ENCODE peak calls at places on chromosomes 16 and 17, in five cellular contexts. F, M, K, C and V are unnamed samples.

GRCh38 chr17:42031584-42031983 is 11.7 kb downstream of the NKIRAS2 start:
- DNase-seq in F (no peak), M (no peak), K (no peak), C (no peak), V (no peak)

GRCh38 chr17:21077286-21077685 is 34.5 kb upstream of the USP22 start:
- DNase-seq in F (no peak), M (no peak), K (no peak), C (no peak), V (no peak)

GRCh38 chr16:12869681-12870427 is 31.5 kb upstream of the SHISA9 start:
- DNase-seq in F (no peak), M (no peak), K (no peak), C (no peak), V (no peak)

GRCh38 chr17:4505187-4505586 is 6.5 kb downstream of the SPNS2 start:
- DNase-seq in F (no peak), M (no peak), K (no peak), C (no peak), V (no peak)

GRCh38 chr17:71656987-71657858 is 463.6 kb upstream of the SOX9 start:
- DNase-seq in F (no peak), M (no peak), K (no peak), C (no peak), V (no peak)

GRCh38 chr16:54411555-54411954 is 125.0 kb upstream of the IRX3 start:
- DNase-seq in F (no peak), M (no peak), K (no peak), C (no peak), V (no peak)

GRCh38 chr16:53945996-53946395 is 242.0 kb downstream of the FTO start:
- DNase-seq in F (peak), M (peak), K (peak), C (peak), V (no peak)

GRCh38 chr17:82129095-82129494 is 31.1 kb upstream of the FASN start:
- DNase-seq in F (no peak), M (no peak), K (no peak), C (no peak), V (no peak)

GRCh38 chr17:69098635-69099034 is 37.9 kb upstream of the ABCA9 start:
- DNase-seq in F (no peak), M (no peak), K (no peak), C (no peak), V (no peak)

GRCh38 chr17:50056217-50056960 is 479 bp downstream of the ITGA3 start:
- DNase-seq in F (peak), M (no peak), K (peak), C (peak), V (peak)

GRCh38 chr16:5005916-5006315 is 27.8 kb downstream of the NAGPA start:
- DNase-seq in F (no peak), M (no peak), K (no peak), C (no peak), V (no peak)

GRCh38 chr17:4944554-4945175 is 3.7 kb downstream of the PFN1 start:
- DNase-seq in F (no peak), M (no peak), K (no peak), C (no peak), V (no peak)

GRCh38 chr17:36525113-36525512 is 9.6 kb downstream of the MYO19 start:
- DNase-seq in F (no peak), M (peak), K (no peak), C (peak), V (peak)

GRCh38 chr17:59424331-59424730 is 92.9 kb downstream of the YPEL2 start:
- DNase-seq in F (no peak), M (no peak), K (no peak), C (peak), V (no peak)

GRCh38 chr17:78227455-78227916 is 3.9 kb upstream of the TMEM235 start:
- DNase-seq in F (no peak), M (no peak), K (no peak), C (no peak), V (no peak)

GRCh38 chr17:65177901-65178300 is 40.7 kb downstream of the RGS9 start:
- DNase-seq in F (peak), M (peak), K (no peak), C (peak), V (no peak)

GRCh38 chr16:27080870-27081269 is 14.1 kb downstream of the C16orf82 start:
- DNase-seq in F (peak), M (no peak), K (peak), C (peak), V (no peak)

GRCh38 chr17:36072431-36073121 is 8.5 kb downstream of the CCL18 start:
- DNase-seq in F (no peak), M (no peak), K (peak), C (peak), V (peak)

GRCh38 chr16:2121853-2122252 is 13.8 kb downstream of the PKD1 start:
- DNase-seq in F (no peak), M (no peak), K (no peak), C (no peak), V (no peak)

GRCh38 chr17:40251576-40251975 is 32.5 kb downstream of the WIPF2 start:
- DNase-seq in F (peak), M (peak), K (peak), C (peak), V (no peak)

GRCh38 chr17:31537558-31537957 is 146.1 kb downstream of the RAB11FIP4 start:
- DNase-seq in F (no peak), M (peak), K (no peak), C (no peak), V (no peak)

GRCh38 chr17:35766903-35767510 is 6.3 kb downstream of the C17orf50 start:
- DNase-seq in F (peak), M (no peak), K (peak), C (peak), V (no peak)

DNA sequence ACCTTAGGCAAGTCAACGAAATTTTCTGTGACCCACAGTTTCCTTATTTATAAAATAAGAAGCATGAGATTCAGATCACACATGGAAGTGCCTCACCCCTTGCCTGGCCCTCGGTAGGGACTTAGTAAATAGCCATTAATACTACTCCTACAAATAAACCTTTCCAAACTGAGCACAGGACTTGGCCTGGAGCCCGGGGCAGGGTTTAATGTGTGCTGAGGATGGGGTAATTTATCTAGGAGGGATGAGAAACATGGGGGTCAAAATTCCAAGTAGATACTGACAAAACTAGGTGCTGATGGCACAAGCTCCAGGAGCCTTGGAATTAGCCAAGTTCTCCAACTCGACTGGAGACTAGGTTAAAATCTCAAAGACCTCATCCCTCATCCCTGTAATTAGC is 35.0 kb downstream of the PITPNC1 start:
- DNase-seq in F (no peak), M (no peak), K (peak), C (no peak), V (no peak)
- TF ChIP-seq CTCF in F (no peak), M (no peak), K (no peak), C (no peak), V (no peak)

GRCh38 chr16:58466396-58466795 is 33.5 kb upstream of the NDRG4 start:
- DNase-seq in F (no peak), M (no peak), K (no peak), C (no peak), V (no peak)

GRCh38 chr16:58465817-58466216 is 34.1 kb upstream of the NDRG4 start:
- DNase-seq in F (no peak), M (no peak), K (no peak), C (no peak), V (no peak)

GRCh38 chr16:58464047-58464915 is 35.7 kb upstream of the NDRG4 start:
- DNase-seq in F (no peak), M (no peak), K (no peak), C (no peak), V (peak)

GRCh38 chr16:58462997-58463891 is 36.7 kb upstream of the NDRG4 start:
- DNase-seq in F (no peak), M (no peak), K (no peak), C (no peak), V (peak)

DNA sequence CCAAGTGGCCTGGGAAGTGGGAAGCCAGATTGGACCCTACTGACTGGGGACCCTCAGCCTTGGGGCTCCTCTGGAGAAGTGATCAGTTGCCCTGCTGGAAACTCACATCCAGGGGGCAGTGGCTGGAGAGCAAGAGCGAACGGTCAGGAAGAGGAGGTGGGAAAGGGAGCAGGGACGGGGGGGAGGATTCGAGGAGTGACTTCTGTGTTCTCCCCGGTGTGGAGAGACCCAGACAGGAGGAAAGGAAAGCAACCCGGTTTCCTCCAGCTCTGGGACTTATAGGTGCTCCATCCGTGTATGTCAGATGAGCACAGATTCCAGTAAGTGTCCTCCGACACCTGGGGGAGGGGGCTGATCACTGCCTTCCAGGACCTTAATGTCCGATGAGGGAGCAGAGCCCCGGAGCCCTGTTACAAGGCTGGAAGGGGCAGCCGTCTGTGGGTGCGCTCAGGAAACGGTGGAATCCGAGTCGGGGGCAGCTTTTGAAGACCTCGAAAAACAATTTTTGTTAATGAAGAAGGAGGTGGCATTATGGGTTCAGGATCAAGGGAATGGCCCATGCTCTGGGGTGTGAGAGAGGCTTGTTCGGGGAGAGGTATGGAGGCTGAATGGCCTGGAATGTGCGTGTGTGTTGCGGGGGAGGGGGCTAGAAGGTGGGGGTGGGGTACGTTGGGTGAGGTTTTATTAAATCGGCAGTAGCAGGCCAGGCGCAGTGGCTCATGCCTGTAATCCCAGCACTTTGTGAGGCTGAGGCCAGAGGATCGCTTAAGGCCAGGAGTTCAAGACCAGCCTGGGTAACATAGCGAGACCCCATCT is 34.8 kb upstream of the NDRG4 start:
- DNase-seq in F (no peak), M (no peak), K (peak), C (no peak), V (no peak)
- TF ChIP-seq CTCF in F (peak), M (no peak), K (no peak), C (peak), V (no peak)

DNA sequence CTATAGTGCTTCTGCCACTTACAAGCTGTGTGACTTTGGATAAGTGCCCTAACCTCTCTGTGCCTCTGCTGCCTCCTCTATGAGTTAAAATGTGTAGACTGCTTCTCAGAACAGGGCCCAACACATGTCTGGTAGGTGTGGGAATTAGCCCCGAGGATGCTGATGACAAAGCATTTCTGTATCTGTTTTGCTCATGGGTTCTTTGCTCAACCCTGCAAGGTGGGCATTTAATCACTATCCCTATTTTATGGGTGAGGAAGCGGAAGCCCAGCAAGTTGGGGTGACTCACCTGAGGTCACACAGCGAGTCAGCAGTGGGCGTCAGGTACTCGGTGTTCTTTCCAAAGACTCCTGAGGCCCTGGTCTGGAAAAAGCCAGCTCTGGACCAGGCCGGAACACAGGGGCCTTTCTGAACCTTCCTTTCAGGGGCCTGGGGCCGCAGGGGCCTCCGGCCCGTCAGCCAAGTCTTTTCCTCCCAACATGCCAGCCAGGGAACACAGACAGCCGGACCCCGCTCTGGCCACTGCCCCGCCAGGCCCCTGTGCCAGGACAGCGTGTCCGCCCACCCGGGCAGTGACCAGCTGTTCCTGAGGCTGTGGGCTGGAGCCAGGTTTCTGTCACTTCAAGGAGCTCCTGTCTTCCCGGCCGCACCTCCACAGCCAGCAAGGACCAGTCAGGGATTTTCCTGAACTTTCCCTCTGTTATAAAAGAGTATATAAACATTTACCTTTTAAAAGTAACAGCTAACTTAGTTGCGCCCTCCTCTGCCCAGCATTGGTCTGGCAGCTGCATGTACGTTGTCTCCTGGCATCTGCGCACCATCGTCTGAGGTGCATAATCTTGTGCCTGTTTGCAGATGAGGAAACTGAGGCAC is 62.5 kb downstream of the SREBF1 start:
- DNase-seq in F (peak), M (no peak), K (peak), C (peak), V (no peak)
- TF ChIP-seq CTCF in F (peak), M (peak), K (peak), C (peak), V (no peak)

GRCh38 chr16:84048306-84048705 is 5.7 kb upstream of the SLC38A8 start:
- DNase-seq in F (no peak), M (no peak), K (peak), C (no peak), V (no peak)
- TF ChIP-seq CTCF in F (peak), M (no peak), K (no peak), C (peak), V (no peak)

GRCh38 chr17:74458835-74459234 is 7.6 kb upstream of the CD300A start:
- DNase-seq in F (no peak), M (no peak), K (no peak), C (no peak), V (no peak)

GRCh38 chr17:74459622-74460021 is 6.8 kb upstream of the CD300A start:
- DNase-seq in F (no peak), M (no peak), K (no peak), C (no peak), V (no peak)

GRCh38 chr17:74455025-74455585 is 11.3 kb upstream of the CD300A start:
- DNase-seq in F (no peak), M (no peak), K (no peak), C (no peak), V (no peak)

GRCh38 chr17:74457820-74458166 is 8.6 kb upstream of the CD300A start:
- DNase-seq in F (no peak), M (no peak), K (no peak), C (no peak), V (no peak)

DNA sequence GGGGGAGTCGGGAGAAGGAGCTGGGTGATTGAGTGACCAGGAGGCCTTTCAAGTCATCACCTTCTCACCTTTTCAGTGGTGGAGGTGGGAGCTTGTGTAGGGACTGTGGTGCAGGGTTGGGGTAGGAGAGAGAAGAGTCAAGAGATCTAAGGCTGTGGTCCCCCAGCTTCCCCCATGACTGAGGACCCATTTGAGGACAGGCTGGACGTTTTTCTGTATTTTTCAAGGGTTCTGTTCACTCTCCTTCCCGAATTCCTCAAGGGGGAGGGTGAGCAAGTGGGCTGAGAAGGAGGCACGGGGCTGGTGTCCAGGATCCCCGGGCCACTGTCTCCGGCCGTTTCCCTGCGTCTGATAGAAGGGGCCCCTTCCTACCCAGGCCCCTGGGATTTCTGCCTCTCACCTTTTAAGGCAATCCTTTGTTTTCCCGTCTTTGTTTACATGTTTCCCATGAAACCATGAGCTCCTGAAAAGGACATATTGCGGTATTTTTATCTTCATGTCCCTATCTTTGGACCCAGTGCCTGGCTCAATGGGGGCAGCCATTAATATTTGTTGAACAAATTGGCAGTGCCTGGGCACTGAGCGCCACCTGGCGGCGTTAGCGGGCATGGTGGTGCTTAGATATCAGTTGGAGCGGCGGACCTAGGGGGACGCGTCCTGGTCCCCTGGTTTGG is 9.2 kb upstream of the CD300A start:
- DNase-seq in F (no peak), M (peak), K (peak), C (peak), V (peak)
- TF ChIP-seq CTCF in F (peak), M (peak), K (peak), C (peak), V (peak)

GRCh38 chr16:51916814-51917213 is 630.1 kb downstream of the TOX3 start:
- DNase-seq in F (no peak), M (no peak), K (no peak), C (no peak), V (no peak)
- TF ChIP-seq CTCF in F (no peak), M (no peak), K (no peak), C (no peak), V (no peak)